ENCODE peak calls at places on chromosomes 16 and 17, in five cellular contexts. U is transverse colon; E is CD4-positive, CD25-positive, alpha-beta regulatory T cell; N is mesendoderm; Y is heart right ventricle. Z is an unnamed sample.

GRCh38 chr17:81252336-81253329 is 13.5 kb downstream of the NDUFAF8 start:
- DNase-seq in N (no peak), U (no peak), E (no peak), Y (no peak), Z (no peak)

GRCh38 chr17:68035131-68035522 is 408 bp upstream of the KPNA2 start:
- DNase-seq in N (no peak), Y (peak; percentile 94), U (peak; percentile 95), E (no peak), Z (peak; percentile 95)

GRCh38 chr17:79936661-79937434 is 97.6 kb upstream of the CBX4 start:
- DNase-seq in U (no peak), N (no peak), Y (no peak), E (no peak), Z (no peak)

GRCh38 chr17:71970312-71970711 is 150.5 kb upstream of the SOX9 start:
- DNase-seq in N (peak; percentile 30), Y (no peak), E (no peak), U (no peak), Z (no peak)

GRCh38 chr16:30567991-30568638 is 3.4 kb downstream of the ZNF688 start:
- DNase-seq in N (no peak), E (peak; percentile 87), U (peak; percentile 46), Y (no peak), Z (no peak)

GRCh38 chr17:6330936-6331335 is 104.0 kb downstream of the AIPL1 start:
- DNase-seq in E (no peak), Y (no peak), U (no peak), N (no peak), Z (no peak)

GRCh38 chr16:20906225-20906870 is 5.8 kb downstream of the LYRM1 start:
- DNase-seq in U (no peak), N (no peak), E (no peak), Y (no peak), Z (peak; percentile 76)

GRCh38 chr17:27825459-27825858 is 25.1 kb upstream of the NOS2 start:
- DNase-seq in Y (no peak), U (no peak), E (no peak), N (no peak), Z (no peak)

GRCh38 chr16:67548265-67549126 is 13.8 kb upstream of the CTCF start:
- DNase-seq in N (no peak), E (no peak), Y (no peak), U (no peak), Z (no peak)

GRCh38 chr17:50986989-50987660 is 121.0 kb upstream of the TOB1 start:
- DNase-seq in N (no peak), E (no peak), U (no peak), Y (no peak), Z (no peak)

GRCh38 chr17:74314877-74315276 is 11.1 kb upstream of the KIF19 start:
- DNase-seq in Y (no peak), E (no peak), U (no peak), N (no peak), Z (no peak)

GRCh38 chr17:74951680-74952421 is 16.2 kb downstream of the OTOP3 start:
- DNase-seq in U (no peak), E (no peak), Y (no peak), N (no peak), Z (no peak)

GRCh38 chr16:67294927-67295326 is 15.6 kb downstream of the PLEKHG4 start:
- DNase-seq in U (no peak), Y (no peak), E (no peak), N (peak; percentile 30), Z (no peak)

GRCh38 chr16:67707790-67708189 is 11.3 kb downstream of the GFOD2 start:
- DNase-seq in E (no peak), U (no peak), N (no peak), Y (no peak), Z (no peak)

GRCh38 chr17:16923097-16923903 is 48.6 kb downstream of the TNFRSF13B start:
- DNase-seq in U (peak; percentile 2), N (no peak), E (no peak), Y (no peak), Z (peak; percentile 53)

GRCh38 chr16:85398050-85398451 is 215.1 kb upstream of the GSE1 start:
- DNase-seq in E (no peak), Y (no peak), N (no peak), U (no peak), Z (no peak)

GRCh38 chr16:79519448-79519847 is 81.1 kb downstream of the MAF start:
- DNase-seq in E (peak; percentile 1), Y (no peak), N (no peak), U (peak; percentile 30), Z (no peak)

GRCh38 chr17:80103061-80103481 is 1.7 kb downstream of the GAA start:
- DNase-seq in N (no peak), U (no peak), E (no peak), Y (no peak), Z (no peak)

GRCh38 chr16:56801762-56802161 is 63.2 kb upstream of the SLC12A3 start:
- DNase-seq in N (no peak), U (no peak), Y (no peak), E (no peak), Z (no peak)

GRCh38 chr16:23670137-23670776 is 8.4 kb upstream of the PLK1 start:
- DNase-seq in E (peak; percentile 71), U (no peak), N (no peak), Y (no peak), Z (no peak)

GRCh38 chr17:71055128-71055527 is 885.8 kb downstream of the KCNJ2 start:
- DNase-seq in Y (no peak), E (no peak), U (no peak), N (no peak), Z (no peak)

GRCh38 chr16:27784351-27785306 is 234.7 kb downstream of the KATNIP start:
- DNase-seq in U (no peak), N (no peak), E (no peak), Y (no peak), Z (no peak)

GRCh38 chr17:60169921-60170817 is 20.4 kb downstream of the CA4 start:
- DNase-seq in E (peak; percentile 90), U (peak; percentile 86), Y (peak; percentile 73), N (no peak), Z (no peak)

GRCh38 chr16:87816507-87817100 is 50.8 kb upstream of the KLHDC4 start:
- DNase-seq in N (no peak), Y (no peak), U (no peak), E (no peak), Z (no peak)

GRCh38 chr17:57553991-57554825 is 190.9 kb downstream of the CCDC182 start:
- DNase-seq in U (peak; percentile 20), N (peak; percentile 95), E (no peak), Y (no peak), Z (no peak)

GRCh38 chr16:80971814-80972213 is 34.9 kb downstream of the CMC2 start:
- DNase-seq in N (no peak), Y (no peak), E (no peak), U (no peak), Z (no peak)

GRCh38 chr16:18801197-18801972 is at the start of gene ARL6IP1:
- DNase-seq in Y (peak; percentile 99), N (peak; percentile 100), E (peak; percentile 100), U (peak; percentile 99), Z (peak; percentile 100)

GRCh38 chr16:18803569-18804462 is 2.5 kb upstream of the ARL6IP1 start:
- DNase-seq in E (peak; percentile 78), Y (no peak), U (no peak), N (no peak), Z (no peak)

GRCh38 chr16:18802755-18803218 is 1.4 kb upstream of the ARL6IP1 start:
- DNase-seq in N (no peak), Y (no peak), E (no peak), U (no peak), Z (no peak)

GRCh38 chr16:18805257-18805773 is 4.0 kb upstream of the ARL6IP1 start:
- DNase-seq in N (no peak), U (no peak), E (no peak), Y (no peak), Z (no peak)

DNA sequence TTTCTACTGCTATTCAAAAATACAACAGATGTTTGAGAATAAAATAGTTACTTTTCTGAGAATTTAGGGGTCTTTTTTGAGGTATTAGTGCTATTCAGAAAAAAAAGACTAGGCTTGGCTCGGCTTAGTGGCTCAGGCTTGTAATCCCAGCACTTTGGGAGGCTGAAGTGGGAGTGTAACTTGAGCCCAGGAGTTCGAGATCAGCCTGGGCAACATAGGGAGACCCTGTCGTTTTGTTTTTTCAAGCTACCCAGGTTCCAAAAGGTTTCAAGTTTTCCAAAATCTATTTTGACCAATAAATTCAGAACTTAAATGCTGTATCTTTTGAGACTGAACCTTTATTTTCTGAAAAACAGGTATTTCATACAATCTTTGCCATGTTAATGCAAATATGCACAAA is 3.2 kb upstream of the ARL6IP1 start:
- DNase-seq in E (no peak), Y (no peak), N (peak; percentile 65), U (no peak), Z (no peak)
- H3K27ac ChIP-seq in E (peak overlapping the region; percentile 64), Y (peak overlapping the region; percentile 79), N (no peak overlapping the region), U (peak overlapping the region; percentile 21), Z (peak overlapping the region; percentile 61)

GRCh38 chr17:63029520-63029919 is 63.5 kb downstream of the TANC2 start:
- DNase-seq in U (no peak), N (no peak), Y (no peak), E (no peak), Z (no peak)
- H3K27ac ChIP-seq in U (no peak overlapping the region), N (no peak overlapping the region), Y (no peak overlapping the region), E (no peak overlapping the region), Z (no peak overlapping the region)

DNA sequence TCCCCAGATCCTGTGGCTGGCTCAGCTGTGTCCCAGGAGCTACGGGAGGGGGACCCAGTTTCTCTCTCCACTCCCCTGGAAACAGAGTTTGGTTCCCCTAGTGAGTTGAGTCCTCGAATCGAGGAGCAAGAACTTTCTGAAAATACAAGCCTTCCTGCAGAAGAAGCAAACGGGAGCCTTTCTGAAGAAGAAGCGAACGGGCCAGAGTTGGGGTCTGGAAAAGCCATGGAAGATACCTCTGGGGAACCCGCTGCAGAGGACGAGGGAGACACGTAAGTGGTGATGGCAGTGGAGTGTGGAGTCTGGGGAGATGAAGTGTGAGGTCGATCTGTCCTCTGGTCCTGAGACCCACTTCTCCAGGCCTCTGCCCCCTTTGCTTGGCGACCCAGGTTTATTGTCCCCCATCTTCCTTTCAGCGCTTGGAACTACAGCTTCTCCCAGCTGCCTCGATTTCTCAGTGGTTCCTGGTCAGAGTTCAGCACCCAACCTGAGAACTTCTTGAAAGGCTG is 585 bp downstream of the WRAP53 start:
- DNase-seq in N (no peak), E (no peak), U (no peak), Y (no peak), Z (no peak)
- H3K27ac ChIP-seq in N (peak overlapping the region; percentile 62), E (peak overlapping the region; percentile 71), U (peak overlapping the region; percentile 99), Y (peak overlapping the region; percentile 80), Z (peak overlapping the region; percentile 41)

DNA sequence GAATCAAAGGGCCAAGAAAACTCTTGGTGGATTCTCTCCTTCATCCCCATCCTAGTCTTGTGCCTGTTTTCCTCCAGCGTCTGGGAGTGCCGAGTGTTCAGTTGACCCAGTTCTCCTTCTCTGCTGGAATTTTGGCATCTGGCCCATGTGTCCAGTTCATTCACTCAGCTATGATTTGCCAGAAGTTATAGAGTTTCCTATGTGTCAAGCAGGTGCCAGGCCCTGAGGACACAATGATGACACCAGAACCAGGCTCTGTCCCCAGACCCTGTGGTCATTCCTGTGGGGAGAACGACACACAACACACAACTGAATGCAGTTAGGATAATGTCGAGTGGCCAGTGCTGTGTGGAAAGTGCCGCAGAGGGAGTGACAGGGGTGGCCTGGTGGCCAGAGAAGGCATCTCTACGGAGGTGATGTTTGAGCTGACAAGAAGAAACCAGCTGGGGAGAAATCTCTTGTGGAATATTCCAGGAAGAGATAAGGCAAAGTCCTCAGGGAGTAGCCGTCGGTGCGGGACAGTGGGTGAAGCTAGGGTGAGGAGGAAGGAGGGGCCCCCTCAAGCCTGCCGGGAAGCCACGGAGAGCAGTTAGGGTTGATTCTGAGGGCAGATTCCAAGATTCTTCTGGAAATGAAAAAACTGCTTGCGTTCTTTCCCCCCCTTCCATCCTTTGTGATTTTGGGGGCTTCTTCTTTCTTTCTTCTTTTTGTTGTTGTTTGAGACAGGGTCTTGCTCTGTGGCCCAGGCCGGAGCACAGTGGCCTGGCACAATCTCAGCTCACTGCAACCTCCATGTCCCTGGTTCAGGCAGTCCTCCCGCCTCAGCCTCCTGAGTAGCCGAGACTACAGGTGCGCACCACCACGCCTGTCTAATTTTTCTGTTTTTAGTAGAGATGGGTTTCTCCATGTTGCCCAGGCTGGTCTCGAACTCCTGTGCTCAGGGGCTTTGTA is 35.8 kb upstream of the IL34 start:
- DNase-seq in N (no peak), Y (peak; percentile 57), U (peak; percentile 43), E (no peak), Z (no peak)
- H3K27ac ChIP-seq in N (no peak overlapping the region), Y (no peak overlapping the region), U (no peak overlapping the region), E (no peak overlapping the region), Z (no peak overlapping the region)

Z was measured in ascending aorta.